ENCODE peak calls at places on chromosomes 16 and 17, in eight cellular contexts. Z, T, K, W, M, E, F and X are unnamed samples. For H3K9me3, the result is how much of the 10 kb centered on the place peaks cover.

GRCh38 chr17:42680331-42680808 is 1.3 kb downstream of the CCR10 start:
- DNase-seq in W (no peak), E (peak), K (peak), T (no peak), M (peak), F (no peak), Z (no peak), X (peak)

GRCh38 chr17:50944054-50944901 is 78.1 kb upstream of the TOB1 start:
- DNase-seq in Z (peak), T (peak), K (peak), M (peak), E (peak), F (peak), W (peak), X (peak)

GRCh38 chr16:54930034-54930938 is at the start of gene IRX5:
- DNase-seq in Z (peak), F (no peak), M (peak), E (peak), T (peak), K (peak), W (no peak), X (peak)

GRCh38 chr17:57533684-57534305 is 211.3 kb downstream of the CCDC182 start:
- DNase-seq in T (no peak), F (no peak), M (no peak), Z (no peak), W (no peak), E (no peak), K (no peak), X (no peak)

GRCh38 chr16:88406096-88407041 is 23.6 kb downstream of the ZNF469 start:
- DNase-seq in W (no peak), F (no peak), Z (no peak), T (no peak), K (peak), E (no peak), M (no peak), X (no peak)

GRCh38 chr16:65121870-65122723 is at the start of gene CDH11:
- DNase-seq in T (peak), Z (peak), F (no peak), E (peak), K (no peak), W (no peak), M (peak), X (peak)

GRCh38 chr16:53071748-53072301 is 17.0 kb downstream of the CHD9 start:
- DNase-seq in Z (peak), M (peak), F (no peak), E (peak), K (no peak), W (no peak), T (peak), X (peak)

GRCh38 chr16:20409398-20410152 is at the start of gene ACSM5:
- DNase-seq in T (peak), E (no peak), M (peak), W (no peak), K (no peak), Z (peak), F (no peak), X (peak)

GRCh38 chr16:58016841-58017446 is 8.6 kb upstream of the MMP15 start:
- DNase-seq in W (no peak), Z (no peak), M (no peak), T (no peak), F (no peak), E (no peak), K (no peak), X (no peak)

GRCh38 chr16:88560722-88561484 is 9.3 kb upstream of the ZC3H18 start:
- DNase-seq in W (no peak), F (no peak), M (peak), E (peak), K (peak), T (no peak), Z (no peak), X (no peak)

GRCh38 chr16:54479546-54479945 is 193.0 kb upstream of the IRX3 start:
- DNase-seq in F (no peak), Z (no peak), E (no peak), M (no peak), T (no peak), K (no peak), W (no peak), X (no peak)

GRCh38 chr16:90008708-90009145 is 10.5 kb downstream of the DBNDD1 start:
- DNase-seq in W (peak), K (no peak), T (no peak), F (no peak), Z (no peak), E (peak), M (no peak), X (no peak)

GRCh38 chr16:46621006-46621629 is at the start of gene SHCBP1:
- DNase-seq in E (peak), T (peak), Z (peak), W (peak), M (peak), K (peak), F (no peak), X (peak)

GRCh38 chr17:64687959-64688358 is 25.9 kb upstream of the SMURF2 start:
- DNase-seq in K (no peak), T (no peak), Z (no peak), E (peak), F (no peak), M (no peak), W (no peak), X (no peak)

GRCh38 chr17:44061446-44061845 is 5.0 kb downstream of the LSM12 start:
- DNase-seq in F (no peak), E (no peak), Z (no peak), T (no peak), K (no peak), W (no peak), M (no peak), X (no peak)

GRCh38 chr16:526181-527014 is 1.1 kb upstream of the CAPN15 start:
- DNase-seq in M (peak), Z (peak), F (no peak), K (peak), T (peak), E (peak), W (no peak), X (no peak)

GRCh38 chr17:37068266-37068665 is 119.5 kb downstream of the AATF start:
- DNase-seq in Z (no peak), K (no peak), E (no peak), M (peak), T (no peak), W (no peak), F (no peak), X (no peak)

GRCh38 chr16:8474576-8474975 is 115.7 kb downstream of the TMEM114 start:
- DNase-seq in T (no peak), M (no peak), W (no peak), E (no peak), Z (no peak), F (no peak), K (no peak), X (no peak)

GRCh38 chr17:7019839-7020519 is 2.9 kb upstream of the BCL6B start:
- DNase-seq in Z (peak), K (peak), W (no peak), F (no peak), T (peak), E (peak), M (peak), X (no peak)

GRCh38 chr17:42405963-42406495 is 17.0 kb downstream of the CAVIN1 start:
- DNase-seq in M (peak), K (peak), F (no peak), Z (peak), W (peak), T (peak), E (peak), X (peak)

GRCh38 chr17:50312311-50312710 is 33.6 kb upstream of the XYLT2 start:
- DNase-seq in F (no peak), K (no peak), Z (no peak), W (no peak), E (peak), M (no peak), T (no peak), X (no peak)

GRCh38 chr16:53817812-53818211 is 113.9 kb downstream of the FTO start:
- DNase-seq in E (peak), W (no peak), T (no peak), K (no peak), M (no peak), Z (no peak), F (no peak), X (no peak)

GRCh38 chr17:63552211-63552610 is 1.9 kb downstream of the DCAF7 start:
- DNase-seq in E (peak), Z (no peak), K (no peak), F (no peak), W (no peak), M (no peak), T (no peak), X (no peak)
- H3K4me3 ChIP-seq in E (peak), Z (peak), K (peak), F (no peak), W (peak), M (peak), T (peak), X (peak)

GRCh38 chr17:27083408-27084185 is 210.3 kb upstream of the WSB1 start:
- DNase-seq in F (no peak), M (no peak), E (no peak), W (no peak), K (no peak), Z (no peak), T (no peak), X (no peak)

GRCh38 chr17:27082023-27082774 is 211.7 kb upstream of the WSB1 start:
- DNase-seq in Z (no peak), F (no peak), E (no peak), M (no peak), W (no peak), T (no peak), K (no peak), X (no peak)

GRCh38 chr17:27085517-27085916 is 208.4 kb upstream of the WSB1 start:
- DNase-seq in T (no peak), E (no peak), M (no peak), F (no peak), K (no peak), W (no peak), Z (no peak), X (no peak)

GRCh38 chr17:27081002-27081638 is 212.8 kb upstream of the WSB1 start:
- DNase-seq in E (no peak), M (no peak), Z (no peak), K (no peak), W (no peak), F (no peak), T (no peak), X (no peak)

DNA sequence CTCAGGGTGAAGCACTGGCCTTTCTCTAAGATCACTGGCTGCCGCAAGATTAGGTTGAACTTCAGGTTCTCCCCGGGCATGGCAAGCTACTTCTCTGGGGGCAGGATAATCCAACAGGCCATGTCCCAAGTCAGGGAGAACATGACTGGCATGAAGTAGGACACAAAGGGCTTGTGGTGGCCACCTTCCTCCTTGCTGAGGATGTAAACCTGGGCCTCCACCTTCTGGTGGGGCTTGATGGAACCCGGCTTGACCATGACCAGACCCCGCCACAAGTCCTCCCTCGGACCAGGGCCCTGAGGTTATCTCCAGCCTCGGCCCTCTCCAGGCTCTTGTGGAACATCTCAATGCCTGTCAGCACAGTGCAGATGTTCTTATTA is 211.1 kb upstream of the WSB1 start:
- DNase-seq in M (no peak), Z (no peak), E (no peak), K (no peak), T (no peak), F (no peak), W (no peak), X (no peak)
- H3K9me3 ChIP-seq in M (under half), Z (under half), E (under half), K (under half), T (under half), F (under half), W (under half), X (under half)

GRCh38 chr16:73066321-73066926 is 18.5 kb upstream of the ZFHX3 start:
- DNase-seq in Z (no peak), K (no peak), F (no peak), W (no peak), E (no peak), T (no peak), M (no peak), X (no peak)
- H3K4me3 ChIP-seq in Z (peak), K (no peak), F (peak), W (no peak), E (peak), T (peak), M (no peak), X (peak)

GRCh38 chr16:1740234-1740633 is 31.1 kb downstream of the NME3 start:
- DNase-seq in T (no peak), Z (no peak), M (no peak), F (no peak), K (no peak), W (no peak), E (no peak), X (no peak)
- H3K9me3 ChIP-seq in T (under half), Z (under half), M (under half), F (under half), K (under half), W (under half), E (under half), X (under half)

DNA sequence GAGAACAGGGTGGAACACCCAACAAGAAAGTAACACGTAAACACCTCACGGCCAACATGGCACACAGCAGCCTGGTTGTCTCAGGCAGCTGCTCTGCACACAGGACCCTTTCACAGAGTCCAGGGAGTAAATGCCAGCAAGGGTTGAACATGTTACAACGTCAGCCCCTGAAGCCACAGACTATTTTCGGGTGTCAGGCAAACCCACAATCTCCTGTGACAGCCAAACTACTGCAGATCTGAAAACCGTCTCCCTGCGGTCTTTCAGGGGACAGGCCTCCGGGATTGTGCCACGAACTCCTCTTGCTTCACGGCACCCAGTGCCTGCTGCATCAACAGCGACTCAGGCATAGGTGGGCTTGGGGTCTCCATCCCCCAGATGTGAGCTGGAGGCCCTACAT is 127.7 kb downstream of the XYLT1 start:
- DNase-seq in Z (no peak), M (no peak), F (no peak), K (no peak), W (peak), T (no peak), E (no peak), X (no peak)
- H3K4me3 ChIP-seq in Z (no peak), M (no peak), F (no peak), K (no peak), W (no peak), T (no peak), E (no peak), X (no peak)